ENCODE peak calls at places on chromosomes 3 and 15, in ten cellular contexts. O is RPMI8226; D is glutamatergic neuron; E is GM03348; H is kidney glomerular epithelial cell; V is mucosa of descending colon; P is psoas muscle; L is PC-3; S is HL-60; R is activated T-helper 1 cell treated with anti-CD3 and anti-CD28 coated beads, Interleukin-2, amount 50 U/mL, for 16 hours. Q is an unnamed sample.

GRCh38 chr15:77696871-77697270 is 64.2 kb upstream of the LINGO1 start:
- DNase-seq in O (no peak), D (no peak), E (no peak), H (no peak), V (no peak), P (peak), L (no peak), S (no peak), R (no peak), Q (no peak)

GRCh38 chr3:10322355-10322715 is 1.4 kb upstream of the SEC13 start:
- DNase-seq in O (peak), D (no peak), E (no peak), H (no peak), V (no peak), P (no peak), L (peak), S (no peak), R (no peak), Q (peak)

GRCh38 chr3:14137004-14137403 is 12.2 kb downstream of the TMEM43 start:
- DNase-seq in O (no peak), D (no peak), E (no peak), H (no peak), V (peak), P (peak), L (peak), S (no peak), R (no peak), Q (no peak)

GRCh38 chr15:91853968-91854943 is 748 bp downstream of the SLCO3A1 start:
- DNase-seq in O (peak), D (peak), E (peak), H (no peak), V (no peak), P (peak), L (no peak), S (peak), R (peak), Q (peak)

GRCh38 chr3:131561511-131561910 is 58.7 kb upstream of the MRPL3 start:
- DNase-seq in O (no peak), D (no peak), E (peak), H (peak), V (no peak), P (no peak), L (no peak), S (no peak), R (no peak), Q (no peak)

GRCh38 chr3:81442758-81443456 is 318.5 kb downstream of the GBE1 start:
- DNase-seq in O (no peak), D (no peak), E (no peak), H (no peak), V (no peak), P (no peak), L (peak), S (no peak), R (no peak), Q (no peak)

GRCh38 chr3:189157232-189158007 is 14.4 kb upstream of the TPRG1 start:
- DNase-seq in O (no peak), D (no peak), E (no peak), H (no peak), V (no peak), P (no peak), L (no peak), S (no peak), R (no peak), Q (no peak)

GRCh38 chr15:80584973-80585372 is 110.1 kb upstream of the ABHD17C start:
- DNase-seq in O (no peak), D (no peak), E (no peak), H (no peak), V (no peak), P (no peak), L (no peak), S (no peak), R (no peak), Q (no peak)

Q was measured in mesendoderm.